ENCODE peak calls at places on chromosome 2, in five cellular contexts. One of them, this sample, is unnamed.

GRCh38 chr2:58571181-58571852 is 330.2 kb upstream of the FANCL start:
- DNase-seq in Calu3: peak; percentile 73
- DNase-seq in kidney epithelial cell: peak; percentile 43
- DNase-seq in posterior cingulate gyrus: no peak
- DNase-seq in adrenal gland: peak; percentile 22
- DNase-seq in this sample: peak; percentile 68

GRCh38 chr2:103788346-103788745 is 1026.5 kb downstream of the TMEM182 start:
- DNase-seq in adrenal gland: no peak
- DNase-seq in kidney epithelial cell: no peak
- DNase-seq in posterior cingulate gyrus: no peak
- DNase-seq in Calu3: no peak
- DNase-seq in this sample: no peak

GRCh38 chr2:47187124-47187523 is 32.0 kb upstream of the STPG4 start:
- DNase-seq in posterior cingulate gyrus: no peak
- DNase-seq in Calu3: no peak
- DNase-seq in kidney epithelial cell: no peak
- DNase-seq in adrenal gland: no peak
- DNase-seq in this sample: no peak

GRCh38 chr2:236366406-236366805 is 102.2 kb upstream of the ASB18 start:
- DNase-seq in kidney epithelial cell: no peak
- DNase-seq in posterior cingulate gyrus: no peak
- DNase-seq in Calu3: no peak
- DNase-seq in adrenal gland: no peak
- DNase-seq in this sample: no peak

GRCh38 chr2:236637691-236638569 is 68.3 kb downstream of the ACKR3 start:
- DNase-seq in Calu3: no peak
- DNase-seq in kidney epithelial cell: no peak
- DNase-seq in posterior cingulate gyrus: no peak
- DNase-seq in adrenal gland: peak; percentile 3
- DNase-seq in this sample: no peak

GRCh38 chr2:99217929-99218501 is 37.0 kb downstream of the MRPL30 start:
- DNase-seq in posterior cingulate gyrus: no peak
- DNase-seq in kidney epithelial cell: no peak
- DNase-seq in adrenal gland: no peak
- DNase-seq in Calu3: no peak
- DNase-seq in this sample: no peak

GRCh38 chr2:95024960-95025405 is 525 bp upstream of the MAL start:
- DNase-seq in Calu3: no peak
- DNase-seq in adrenal gland: no peak
- DNase-seq in kidney epithelial cell: no peak
- DNase-seq in posterior cingulate gyrus: no peak
- DNase-seq in this sample: no peak

GRCh38 chr2:183179156-183179555 is 54.9 kb downstream of the NUP35 start:
- DNase-seq in kidney epithelial cell: no peak
- DNase-seq in adrenal gland: no peak
- DNase-seq in posterior cingulate gyrus: no peak
- DNase-seq in Calu3: no peak
- DNase-seq in this sample: no peak

GRCh38 chr2:47904903-47905453 is 1.3 kb downstream of the FBXO11 start:
- DNase-seq in posterior cingulate gyrus: no peak
- DNase-seq in adrenal gland: peak; percentile 43
- DNase-seq in Calu3: peak; percentile 12
- DNase-seq in kidney epithelial cell: no peak
- DNase-seq in this sample: peak; percentile 37

GRCh38 chr2:27086090-27086721 is 366 bp upstream of the KHK start:
- DNase-seq in Calu3: peak; percentile 98
- DNase-seq in kidney epithelial cell: peak; percentile 51
- DNase-seq in adrenal gland: peak; percentile 94
- DNase-seq in posterior cingulate gyrus: peak; percentile 92
- DNase-seq in this sample: peak; percentile 90

GRCh38 chr2:217698691-217699090 is 304.1 kb downstream of the TNS1 start:
- DNase-seq in Calu3: no peak
- DNase-seq in posterior cingulate gyrus: no peak
- DNase-seq in adrenal gland: no peak
- DNase-seq in kidney epithelial cell: no peak
- DNase-seq in this sample: no peak

GRCh38 chr2:2879776-2880175 is 497.8 kb downstream of the EIPR1 start:
- DNase-seq in adrenal gland: no peak
- DNase-seq in posterior cingulate gyrus: no peak
- DNase-seq in kidney epithelial cell: no peak
- DNase-seq in Calu3: no peak
- DNase-seq in this sample: no peak

GRCh38 chr2:20961858-20962257 is 82.0 kb downstream of the APOB start:
- DNase-seq in posterior cingulate gyrus: no peak
- DNase-seq in Calu3: no peak
- DNase-seq in adrenal gland: no peak
- DNase-seq in kidney epithelial cell: no peak
- DNase-seq in this sample: no peak

GRCh38 chr2:27078267-27079194 is at the start of gene EMILIN1:
- DNase-seq in adrenal gland: peak; percentile 69
- DNase-seq in posterior cingulate gyrus: peak; percentile 61
- DNase-seq in kidney epithelial cell: no peak
- DNase-seq in Calu3: no peak
- DNase-seq in this sample: no peak

GRCh38 chr2:200408428-200409311 is 101.2 kb downstream of the KCTD18 start:
- DNase-seq in posterior cingulate gyrus: no peak
- DNase-seq in Calu3: peak; percentile 66
- DNase-seq in kidney epithelial cell: peak; percentile 85
- DNase-seq in adrenal gland: no peak
- DNase-seq in this sample: peak; percentile 86

GRCh38 chr2:125471963-125472362 is 1184.0 kb upstream of the GYPC start:
- DNase-seq in adrenal gland: no peak
- DNase-seq in kidney epithelial cell: no peak
- DNase-seq in posterior cingulate gyrus: no peak
- DNase-seq in Calu3: no peak
- DNase-seq in this sample: no peak

GRCh38 chr2:1527153-1527992 is 114.1 kb downstream of the TPO start:
- DNase-seq in Calu3: no peak
- DNase-seq in adrenal gland: no peak
- DNase-seq in kidney epithelial cell: no peak
- DNase-seq in posterior cingulate gyrus: no peak
- DNase-seq in this sample: no peak

GRCh38 chr2:116749994-116750393 is 1064.5 kb upstream of the DDX18 start:
- DNase-seq in adrenal gland: no peak
- DNase-seq in posterior cingulate gyrus: no peak
- DNase-seq in Calu3: no peak
- DNase-seq in kidney epithelial cell: no peak
- DNase-seq in this sample: no peak